ENCODE peak calls at places on chromosomes 3 and 15, in four cellular contexts. L, I, W and Y are unnamed samples.

GRCh38 chr3:187736418-187736871 is 8.8 kb downstream of the BCL6 start:
- DNase-seq in L (peak), I (no peak), W (peak), Y (no peak)

GRCh38 chr3:15345608-15346137 is 13.3 kb upstream of the SH3BP5 start:
- DNase-seq in L (no peak), I (no peak), W (no peak), Y (no peak)

GRCh38 chr3:67109651-67110204 is 111.6 kb downstream of the KBTBD8 start:
- DNase-seq in L (peak), I (no peak), W (peak), Y (no peak)

GRCh38 chr3:123244128-123244527 is 42.4 kb downstream of the SEC22A start:
- DNase-seq in L (no peak), I (no peak), W (no peak), Y (no peak)

GRCh38 chr3:104460477-104461406 is 906.0 kb upstream of the ALCAM start:
- DNase-seq in L (peak), I (no peak), W (peak), Y (no peak)

GRCh38 chr3:186588619-186589018 is 18.1 kb downstream of the DNAJB11 start:
- DNase-seq in L (no peak), I (no peak), W (peak), Y (no peak)

GRCh38 chr3:130522399-130522798 is 5.4 kb downstream of the COL6A6 start:
- DNase-seq in L (no peak), I (no peak), W (no peak), Y (no peak)

GRCh38 chr15:53534105-53534839 is 225.2 kb downstream of the WDR72 start:
- DNase-seq in L (no peak), I (no peak), W (no peak), Y (no peak)

GRCh38 chr3:16433701-16434151 is 79.8 kb downstream of the RFTN1 start:
- DNase-seq in L (no peak), I (no peak), W (no peak), Y (no peak)

GRCh38 chr3:186314896-186315295 is 47.1 kb downstream of the DGKG start:
- DNase-seq in L (no peak), I (no peak), W (no peak), Y (no peak)

GRCh38 chr3:58164916-58165821 is 45.6 kb downstream of the DNASE1L3 start:
- DNase-seq in L (no peak), I (no peak), W (no peak), Y (no peak)